ENCODE peak calls at places on chromosome 13, in six cellular contexts. One of them, this sample, is unnamed.

GRCh38 chr13:47418206-47418920 is 521.5 kb upstream of the HTR2A start:
- DNase-seq in activated T-helper 9 cell treated with anti-CD3 and anti-CD28 coated beads, Interleukin-2, amount 50 U/mL, for 16 hours: no peak
- DNase-seq in cortex of kidney: no peak
- DNase-seq in activated CD8-positive, alpha-beta memory T cell treated with anti-CD3 and anti-CD28 coated beads for 4 hours: no peak
- DNase-seq in aorta: no peak
- DNase-seq in T47D: no peak
- DNase-seq in this sample: no peak

GRCh38 chr13:93283255-93283654 is 56.6 kb downstream of the GPC6 start:
- DNase-seq in activated T-helper 9 cell treated with anti-CD3 and anti-CD28 coated beads, Interleukin-2, amount 50 U/mL, for 16 hours: no peak
- DNase-seq in cortex of kidney: no peak
- DNase-seq in activated CD8-positive, alpha-beta memory T cell treated with anti-CD3 and anti-CD28 coated beads for 4 hours: no peak
- DNase-seq in aorta: no peak
- DNase-seq in T47D: no peak
- DNase-seq in this sample: no peak

GRCh38 chr13:90564566-90564965 is 782.9 kb upstream of the MIR17HG start:
- DNase-seq in activated T-helper 9 cell treated with anti-CD3 and anti-CD28 coated beads, Interleukin-2, amount 50 U/mL, for 16 hours: no peak
- DNase-seq in cortex of kidney: no peak
- DNase-seq in activated CD8-positive, alpha-beta memory T cell treated with anti-CD3 and anti-CD28 coated beads for 4 hours: no peak
- DNase-seq in aorta: no peak
- DNase-seq in T47D: no peak
- DNase-seq in this sample: no peak

GRCh38 chr13:92175330-92175729 is 776.9 kb downstream of the GPC5 start:
- DNase-seq in activated T-helper 9 cell treated with anti-CD3 and anti-CD28 coated beads, Interleukin-2, amount 50 U/mL, for 16 hours: no peak
- DNase-seq in cortex of kidney: no peak
- DNase-seq in activated CD8-positive, alpha-beta memory T cell treated with anti-CD3 and anti-CD28 coated beads for 4 hours: no peak
- DNase-seq in aorta: no peak
- DNase-seq in T47D: peak
- DNase-seq in this sample: peak

GRCh38 chr13:29573190-29573589 is 22.3 kb downstream of the SLC7A1 start:
- DNase-seq in activated T-helper 9 cell treated with anti-CD3 and anti-CD28 coated beads, Interleukin-2, amount 50 U/mL, for 16 hours: no peak
- DNase-seq in cortex of kidney: no peak
- DNase-seq in activated CD8-positive, alpha-beta memory T cell treated with anti-CD3 and anti-CD28 coated beads for 4 hours: no peak
- DNase-seq in aorta: no peak
- DNase-seq in T47D: no peak
- DNase-seq in this sample: no peak

GRCh38 chr13:35144496-35144895 is 202.4 kb downstream of the NBEA start:
- DNase-seq in activated T-helper 9 cell treated with anti-CD3 and anti-CD28 coated beads, Interleukin-2, amount 50 U/mL, for 16 hours: no peak
- DNase-seq in cortex of kidney: no peak
- DNase-seq in activated CD8-positive, alpha-beta memory T cell treated with anti-CD3 and anti-CD28 coated beads for 4 hours: no peak
- DNase-seq in aorta: no peak
- DNase-seq in T47D: no peak
- DNase-seq in this sample: peak

GRCh38 chr13:111792956-111793355 is 274.0 kb upstream of the SOX1 start:
- DNase-seq in activated T-helper 9 cell treated with anti-CD3 and anti-CD28 coated beads, Interleukin-2, amount 50 U/mL, for 16 hours: no peak
- DNase-seq in cortex of kidney: no peak
- DNase-seq in activated CD8-positive, alpha-beta memory T cell treated with anti-CD3 and anti-CD28 coated beads for 4 hours: no peak
- DNase-seq in aorta: no peak
- DNase-seq in T47D: no peak
- DNase-seq in this sample: no peak

GRCh38 chr13:49225358-49226042 is 5.4 kb downstream of the MLNR start:
- DNase-seq in activated T-helper 9 cell treated with anti-CD3 and anti-CD28 coated beads, Interleukin-2, amount 50 U/mL, for 16 hours: no peak
- DNase-seq in cortex of kidney: no peak
- DNase-seq in activated CD8-positive, alpha-beta memory T cell treated with anti-CD3 and anti-CD28 coated beads for 4 hours: no peak
- DNase-seq in aorta: no peak
- DNase-seq in T47D: peak
- DNase-seq in this sample: no peak

GRCh38 chr13:23386533-23386932 is 47.0 kb downstream of the SACS start:
- DNase-seq in activated T-helper 9 cell treated with anti-CD3 and anti-CD28 coated beads, Interleukin-2, amount 50 U/mL, for 16 hours: no peak
- DNase-seq in cortex of kidney: no peak
- DNase-seq in activated CD8-positive, alpha-beta memory T cell treated with anti-CD3 and anti-CD28 coated beads for 4 hours: no peak
- DNase-seq in aorta: no peak
- DNase-seq in T47D: no peak
- DNase-seq in this sample: no peak

GRCh38 chr13:114310961-114311360 is 3.3 kb upstream of the CHAMP1 start:
- DNase-seq in activated T-helper 9 cell treated with anti-CD3 and anti-CD28 coated beads, Interleukin-2, amount 50 U/mL, for 16 hours: no peak
- DNase-seq in cortex of kidney: no peak
- DNase-seq in activated CD8-positive, alpha-beta memory T cell treated with anti-CD3 and anti-CD28 coated beads for 4 hours: no peak
- DNase-seq in aorta: no peak
- DNase-seq in T47D: no peak
- DNase-seq in this sample: peak

GRCh38 chr13:57665471-57665870 is 33.9 kb downstream of the PCDH17 start:
- DNase-seq in activated T-helper 9 cell treated with anti-CD3 and anti-CD28 coated beads, Interleukin-2, amount 50 U/mL, for 16 hours: no peak
- DNase-seq in cortex of kidney: no peak
- DNase-seq in activated CD8-positive, alpha-beta memory T cell treated with anti-CD3 and anti-CD28 coated beads for 4 hours: no peak
- DNase-seq in aorta: no peak
- DNase-seq in T47D: no peak
- DNase-seq in this sample: no peak

GRCh38 chr13:110664074-110664473 is 41.8 kb downstream of the CARS2 start:
- DNase-seq in activated T-helper 9 cell treated with anti-CD3 and anti-CD28 coated beads, Interleukin-2, amount 50 U/mL, for 16 hours: no peak
- DNase-seq in cortex of kidney: no peak
- DNase-seq in activated CD8-positive, alpha-beta memory T cell treated with anti-CD3 and anti-CD28 coated beads for 4 hours: no peak
- DNase-seq in aorta: no peak
- DNase-seq in T47D: no peak
- DNase-seq in this sample: no peak